ENCODE peak calls at places on chromosome 12, in nine cellular contexts. D is heart left ventricle, W is right lobe of liver, C is sigmoid colon, Q is adrenal gland, N is prostate gland, K is endothelial cell of umbilical vein, G is H1, I is thyroid gland. Z is an unnamed sample.
A peak's percentile ranks its signal among the peaks of the same experiment; 100 is the strongest.

GRCh38 chr12:93713060-93713459 is 35.9 kb downstream of the CRADD start:
- DNase-seq in K (no peak), G (no peak), I (no peak), W (no peak), Q (no peak), D (no peak), N (no peak), C (no peak), Z (no peak)

GRCh38 chr12:62986844-62987243 is 51.9 kb upstream of the PPM1H start:
- DNase-seq in Q (no peak), N (no peak), K (no peak), C (no peak), I (no peak), G (no peak), D (no peak), W (no peak), Z (no peak)

GRCh38 chr12:7917392-7918267 is 18.4 kb downstream of the SLC2A3 start:
- DNase-seq in D (no peak), Q (no peak), G (no peak), K (no peak), C (no peak), I (no peak), N (no peak), W (no peak), Z (peak; percentile 12)

GRCh38 chr12:131643581-131644452 is 67.1 kb upstream of the SFSWAP start:
- DNase-seq in N (no peak), G (no peak), W (no peak), Q (no peak), K (peak; percentile 0), D (no peak), I (no peak), C (no peak), Z (no peak)

GRCh38 chr12:2673966-2674810 is 120.6 kb upstream of the FKBP4 start:
- DNase-seq in G (no peak), W (peak; percentile 26), K (no peak), I (no peak), N (no peak), D (no peak), C (peak; percentile 52), Q (no peak), Z (no peak)

GRCh38 chr12:14896477-14897184 is 11.0 kb upstream of the MGP start:
- DNase-seq in K (no peak), D (no peak), I (no peak), W (no peak), G (no peak), N (no peak), Q (peak; percentile 43), C (no peak), Z (no peak)

GRCh38 chr12:10900972-10901371 is 8.4 kb downstream of the TAS2R13 start:
- DNase-seq in D (no peak), K (no peak), I (no peak), C (no peak), N (no peak), G (no peak), Q (no peak), W (no peak), Z (no peak)

GRCh38 chr12:14554281-14555008 is 13.2 kb downstream of the PLBD1 start:
- DNase-seq in G (no peak), K (no peak), D (peak; percentile 93), N (peak; percentile 73), I (peak; percentile 96), C (peak; percentile 87), W (peak; percentile 66), Q (peak; percentile 52), Z (peak; percentile 83)

GRCh38 chr12:2094597-2094996 is 41.8 kb downstream of the CACNA1C start:
- DNase-seq in I (no peak), W (no peak), C (no peak), N (no peak), G (no peak), K (no peak), Q (no peak), D (no peak), Z (no peak)

GRCh38 chr12:52557481-52557880 is 4.5 kb upstream of the KRT71 start:
- DNase-seq in W (no peak), Q (no peak), I (no peak), C (no peak), D (no peak), G (no peak), K (no peak), N (no peak), Z (no peak)

GRCh38 chr12:95118138-95118787 is 44.8 kb upstream of the NR2C1 start:
- DNase-seq in I (peak; percentile 29), N (no peak), Q (no peak), C (no peak), K (peak; percentile 95), G (no peak), D (no peak), W (no peak), Z (no peak)

DNA sequence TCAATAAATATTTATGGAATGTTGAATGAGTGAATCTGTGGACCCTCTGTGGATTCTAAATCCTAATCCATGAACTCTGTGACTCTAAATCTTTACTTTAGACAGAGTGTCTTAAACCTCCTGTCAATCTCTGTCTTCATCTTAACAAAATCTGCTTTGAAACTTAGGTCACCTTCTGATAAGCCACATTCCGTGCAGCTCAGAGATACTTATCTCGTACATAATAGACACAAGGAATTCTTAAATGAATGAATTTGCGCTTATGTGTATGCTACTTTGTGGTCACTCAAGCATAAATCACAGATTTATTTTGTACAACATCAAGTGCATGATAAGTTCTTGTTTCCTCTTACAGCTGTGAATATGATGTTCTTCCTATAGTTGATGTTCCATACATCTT is 2.2 kb upstream of the KRAS start:
- DNase-seq in G (no peak), W (no peak), K (no peak), I (no peak), Q (no peak), C (no peak), N (no peak), D (no peak), Z (no peak)
- H3K4me3 ChIP-seq in G (no peak overlapping the region), W (no peak overlapping the region), K (no peak overlapping the region), I (no peak overlapping the region), Q (no peak overlapping the region), C (no peak overlapping the region), N (no peak overlapping the region), D (no peak overlapping the region), Z (no peak overlapping the region)

GRCh38 chr12:109053382-109054123 is 1.2 kb downstream of the USP30 start:
- DNase-seq in Q (peak; percentile 22), I (no peak), G (no peak), C (no peak), K (no peak), W (peak; percentile 66), D (no peak), N (no peak), Z (no peak)

GRCh38 chr12:109056891-109057290 is 4.5 kb downstream of the USP30 start:
- DNase-seq in I (no peak), K (no peak), G (no peak), W (no peak), D (no peak), Q (no peak), C (no peak), N (no peak), Z (no peak)

GRCh38 chr12:109052097-109052414 is 320 bp upstream of the USP30 start:
- DNase-seq in Q (no peak), N (no peak), G (no peak), C (no peak), D (no peak), I (no peak), W (no peak), K (no peak), Z (no peak)

GRCh38 chr12:109054520-109054919 is 2.1 kb downstream of the USP30 start:
- DNase-seq in Q (no peak), C (no peak), D (no peak), I (no peak), N (no peak), K (no peak), W (no peak), G (no peak), Z (no peak)

DNA sequence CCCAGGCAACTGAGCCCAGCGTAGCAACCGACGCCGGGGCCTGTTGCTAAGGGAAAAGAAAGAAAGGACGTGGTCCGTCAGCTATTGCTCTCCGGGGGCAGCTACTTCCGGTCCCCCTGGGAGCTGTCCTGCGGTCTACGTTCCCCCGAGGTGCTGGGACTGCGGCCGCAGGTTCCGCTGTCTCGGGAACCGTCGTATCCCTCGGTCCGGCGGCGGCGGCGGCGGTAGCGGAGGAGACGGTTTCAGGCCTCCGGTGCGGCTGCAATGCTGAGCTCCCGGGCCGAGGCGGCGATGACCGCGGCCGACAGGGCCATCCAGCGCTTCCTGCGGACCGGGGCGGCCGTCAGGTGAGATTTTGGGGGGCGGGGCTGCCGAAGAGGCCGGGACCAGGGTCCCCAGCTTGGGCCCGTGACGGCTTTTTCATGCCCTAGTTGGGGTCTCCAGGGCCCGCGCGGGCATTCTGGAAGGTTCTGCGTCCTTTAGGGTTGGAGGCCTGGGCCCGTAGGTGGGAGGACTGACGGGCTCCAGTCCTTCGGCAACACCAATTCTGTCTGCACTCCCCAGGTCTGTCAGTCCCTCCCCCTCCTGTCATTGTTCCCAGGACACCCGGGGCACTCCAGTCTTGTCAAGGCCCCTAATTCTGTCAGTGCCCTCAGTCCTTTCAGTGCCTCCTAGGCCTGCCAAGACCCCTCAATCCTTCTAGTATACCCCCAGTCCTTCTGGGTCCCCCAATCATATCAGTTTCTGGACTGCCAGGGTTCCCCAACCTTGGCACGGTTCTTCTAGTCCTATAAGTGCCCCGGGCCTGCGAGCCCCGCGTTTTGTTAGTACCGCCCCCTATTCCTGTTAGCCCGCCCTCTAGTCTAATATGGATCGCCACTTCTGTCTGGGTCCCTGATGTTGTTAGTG is at the start of gene USP30:
- DNase-seq in G (peak; percentile 46), K (peak; percentile 77), D (peak; percentile 85), C (peak; percentile 93), Q (peak; percentile 83), I (peak; percentile 80), N (peak; percentile 70), W (peak; percentile 85), Z (peak; percentile 75)
- TF ChIP-seq POLR2A in G (no peak), K (peak; percentile 1), D (no peak), C (no peak), Q (peak; percentile 38), I (peak; percentile 41), N (peak; percentile 31), W (peak; percentile 44), Z (no peak)

GRCh38 chr12:6613776-6614512 is 6.8 kb upstream of the CHD4 start:
- DNase-seq in I (peak; percentile 94), N (peak; percentile 87), K (peak; percentile 87), G (peak; percentile 82), C (peak; percentile 98), W (peak; percentile 89), Q (peak; percentile 96), D (peak; percentile 93), Z (peak; percentile 91)
- H3K4me3 ChIP-seq in I (no peak overlapping the region), N (no peak overlapping the region), K (no peak overlapping the region), G (no peak overlapping the region), C (no peak overlapping the region), W (no peak overlapping the region), Q (no peak overlapping the region), D (no peak overlapping the region), Z (no peak overlapping the region)

DNA sequence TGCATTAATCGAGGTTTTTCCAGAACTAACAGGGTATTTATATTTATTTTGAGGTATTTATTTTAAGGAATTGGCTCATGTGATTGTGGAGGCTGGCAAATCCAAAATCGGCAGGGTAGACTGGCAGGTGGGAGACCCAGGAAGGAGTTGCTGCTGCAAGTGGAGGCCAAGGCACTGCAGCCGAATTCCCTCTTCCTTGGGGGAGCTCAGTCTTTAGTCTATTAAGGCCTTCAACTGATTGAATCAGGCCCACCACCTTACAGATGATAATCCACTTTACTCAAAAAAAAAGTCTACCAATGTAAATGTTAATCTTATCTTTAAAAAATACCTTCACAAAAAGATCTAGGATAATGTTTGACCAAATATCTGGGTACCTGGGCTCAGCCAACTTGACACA is 1.2 kb upstream of the OAS2 start:
- DNase-seq in D (no peak), Q (no peak), N (no peak), I (no peak), C (no peak), G (no peak), W (no peak), K (no peak), Z (no peak)
- TF ChIP-seq POLR2A in D (no peak), Q (no peak), N (no peak), I (no peak), C (no peak), G (no peak), W (no peak), K (no peak), Z (no peak)